ENCODE peak calls at places on chromosomes 5 and 9, in six cellular contexts. I is K562, Z is A549, A is NB4, E is GM12878, L is HepG2. G is an unnamed sample.

GRCh38 chr5:120843390-120843980 is 379.4 kb downstream of the PRR16 start:
- DNase-seq in I (no peak), Z (no peak), A (no peak), E (no peak), L (no peak), G (no peak)

GRCh38 chr9:89999534-90000370 is 394.9 kb downstream of the GADD45G start:
- DNase-seq in I (no peak), Z (peak), A (peak), E (peak), L (peak), G (no peak)

GRCh38 chr5:776862-777711 is 7.4 kb downstream of the ZDHHC11B start:
- DNase-seq in I (peak), Z (no peak), A (no peak), E (no peak), L (no peak), G (no peak)

GRCh38 chr5:96219580-96220281 is 213.3 kb downstream of the PCSK1 start:
- DNase-seq in I (no peak), Z (peak), A (no peak), E (no peak), L (no peak), G (no peak)

GRCh38 chr9:113634597-113635515 is 171.3 kb downstream of the RGS3 start:
- DNase-seq in I (no peak), Z (no peak), A (no peak), E (no peak), L (peak), G (peak)

GRCh38 chr9:105864248-105864898 is 170.0 kb downstream of the TMEM38B start:
- DNase-seq in I (no peak), Z (no peak), A (no peak), E (no peak), L (no peak), G (no peak)

GRCh38 chr9:34659592-34660253 is 2.7 kb downstream of the CCL27 start:
- DNase-seq in I (no peak), Z (no peak), A (peak), E (no peak), L (no peak), G (no peak)

GRCh38 chr9:136665704-136666363 is 3.1 kb downstream of the EGFL7 start:
- DNase-seq in I (peak), Z (no peak), A (no peak), E (no peak), L (no peak), G (no peak)

GRCh38 chr9:110278080-110278707 is 21.9 kb upstream of the TXN start:
- DNase-seq in I (no peak), Z (no peak), A (no peak), E (no peak), L (no peak), G (peak)

GRCh38 chr5:54445691-54446090 is 9.8 kb upstream of the HSPB3 start:
- DNase-seq in I (no peak), Z (no peak), A (no peak), E (no peak), L (no peak), G (no peak)

GRCh38 chr5:54440456-54440893 is 15.0 kb upstream of the HSPB3 start:
- DNase-seq in I (no peak), Z (no peak), A (peak), E (peak), L (no peak), G (no peak)

GRCh38 chr5:54442271-54442670 is 13.2 kb upstream of the HSPB3 start:
- DNase-seq in I (no peak), Z (no peak), A (no peak), E (no peak), L (no peak), G (no peak)

GRCh38 chr5:54446169-54446786 is 9.2 kb upstream of the HSPB3 start:
- DNase-seq in I (no peak), Z (no peak), A (no peak), E (no peak), L (no peak), G (no peak)

GRCh38 chr5:54443264-54443663 is 12.2 kb upstream of the HSPB3 start:
- DNase-seq in I (peak), Z (peak), A (peak), E (no peak), L (peak), G (peak)
- TF ChIP-seq MYC in I (no peak), Z (no peak), A (no peak), E (no peak), L (no peak), G (no peak)

DNA sequence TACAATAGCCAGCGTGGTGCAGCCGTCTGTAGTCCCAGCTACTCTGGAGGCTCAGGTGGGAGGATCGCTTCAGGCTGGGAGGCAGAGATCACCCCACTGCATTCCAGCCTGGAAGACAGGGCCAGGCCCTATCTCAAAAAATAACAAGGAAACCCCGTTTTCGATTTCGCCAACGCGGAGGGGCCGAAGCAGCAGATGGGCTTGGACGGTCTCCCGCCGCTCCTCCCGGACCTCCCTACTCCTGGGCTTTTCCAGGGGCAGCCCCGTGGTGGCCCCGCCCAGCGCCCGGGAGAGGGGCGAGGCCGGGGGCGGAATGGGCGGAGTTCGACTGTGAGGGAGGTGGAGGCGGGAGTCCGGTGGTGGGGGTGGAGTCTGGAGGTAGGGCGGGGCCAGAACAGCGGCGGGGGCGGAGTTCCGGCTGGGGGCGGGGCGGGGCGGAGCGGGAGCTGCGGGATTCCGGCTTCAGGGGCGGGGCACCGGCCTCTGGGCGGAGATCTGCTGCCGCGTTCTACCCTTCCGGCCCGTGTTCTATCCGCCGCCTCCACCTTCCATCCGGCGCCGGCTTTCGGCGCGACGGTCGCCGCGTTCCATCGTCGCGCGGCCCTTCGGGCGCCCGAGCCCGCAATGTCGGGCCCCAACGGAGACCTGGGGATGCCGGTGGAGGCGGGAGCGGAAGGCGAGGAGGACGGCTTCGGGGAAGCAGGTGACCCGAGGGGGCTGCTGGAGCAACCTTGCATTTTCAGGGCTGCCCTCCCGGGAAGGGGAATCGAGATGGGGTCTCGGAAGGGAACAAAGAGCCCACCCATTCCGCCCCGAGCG is at the start of gene BBLN:
- DNase-seq in I (peak), Z (peak), A (peak), E (peak), L (peak), G (peak)
- TF ChIP-seq POLR2A in I (peak), Z (peak), A (peak), E (peak), L (peak), G (peak)

GRCh38 chr9:87601175-87601574 is 103.5 kb downstream of the DAPK1 start:
- DNase-seq in I (no peak), Z (no peak), A (peak), E (no peak), L (peak), G (no peak)

GRCh38 chr9:87601595-87601994 is 103.9 kb downstream of the DAPK1 start:
- DNase-seq in I (no peak), Z (no peak), A (no peak), E (no peak), L (no peak), G (no peak)

GRCh38 chr9:87602933-87603643 is 105.4 kb downstream of the DAPK1 start:
- DNase-seq in I (no peak), Z (no peak), A (no peak), E (no peak), L (no peak), G (no peak)

GRCh38 chr9:87597710-87598200 is 100.1 kb downstream of the DAPK1 start:
- DNase-seq in I (no peak), Z (no peak), A (no peak), E (no peak), L (no peak), G (no peak)

DNA sequence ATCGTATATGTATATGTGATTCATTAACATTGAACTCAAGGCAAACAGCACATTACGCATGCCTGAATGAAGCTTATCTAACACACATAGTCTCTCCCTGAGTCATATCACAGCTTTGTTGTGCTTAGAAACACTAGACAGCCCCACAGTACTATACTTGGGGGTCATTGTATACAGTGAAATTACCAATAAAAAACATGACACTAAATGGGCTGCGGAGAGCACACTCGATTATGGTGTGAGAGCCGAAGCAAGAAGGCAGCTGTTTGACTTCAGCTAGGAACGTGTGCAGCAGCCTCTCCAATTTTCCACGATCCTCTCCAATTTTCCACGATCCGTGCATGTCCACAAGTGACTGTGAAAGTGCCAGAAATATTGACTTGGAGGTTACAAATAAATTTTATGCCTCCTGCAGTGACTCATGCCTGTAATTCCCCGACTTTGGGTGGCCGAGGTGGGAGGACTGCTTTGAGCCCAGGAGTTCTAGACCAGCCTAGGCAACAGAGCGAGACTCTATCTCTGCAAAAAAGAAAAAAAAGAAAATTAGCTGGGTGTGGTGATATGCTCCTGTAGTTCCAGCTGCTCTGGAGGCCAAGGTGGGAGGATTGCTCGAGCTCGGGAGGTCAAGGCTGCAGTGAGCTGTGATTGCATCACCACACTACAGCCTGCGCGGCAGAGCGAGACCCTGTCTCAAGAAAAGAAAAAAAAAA is 102.4 kb downstream of the DAPK1 start:
- DNase-seq in I (no peak), Z (peak), A (no peak), E (no peak), L (peak), G (peak)
- H3K4me3 ChIP-seq in I (no peak), Z (peak), A (no peak), E (no peak), L (no peak), G (no peak)

GRCh38 chr5:78649816-78650561 is 1.4 kb upstream of the LHFPL2 start:
- DNase-seq in I (no peak), Z (no peak), A (no peak), E (no peak), L (peak), G (no peak)

GRCh38 chr5:78649220-78649700 is 688 bp upstream of the LHFPL2 start:
- DNase-seq in I (no peak), Z (peak), A (no peak), E (no peak), L (peak), G (peak)

GRCh38 chr5:78648359-78649219 is at the start of gene LHFPL2:
- DNase-seq in I (peak), Z (peak), A (peak), E (no peak), L (no peak), G (peak)

GRCh38 chr5:78647838-78648358 is 674 bp downstream of the LHFPL2 start:
- DNase-seq in I (no peak), Z (peak), A (no peak), E (no peak), L (no peak), G (peak)

DNA sequence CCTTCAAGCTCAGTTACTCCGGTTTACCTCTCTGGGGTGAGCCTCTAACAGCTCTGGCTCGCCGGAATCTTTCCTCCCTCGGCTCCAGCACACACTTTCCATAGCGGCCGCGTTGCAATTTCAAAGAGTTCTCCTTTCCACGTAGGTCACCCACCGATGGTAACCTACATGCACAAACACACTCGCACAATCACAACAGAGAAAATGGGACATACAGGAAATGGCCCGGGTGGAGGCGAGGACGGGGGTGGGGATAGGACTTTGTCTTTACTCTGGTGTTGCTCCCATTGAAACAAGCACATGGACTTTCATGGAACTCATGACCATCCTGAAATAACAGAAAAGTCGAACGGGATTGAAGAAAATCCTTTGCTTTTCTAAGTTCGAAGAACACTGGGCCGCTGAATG is 1.2 kb downstream of the LHFPL2 start:
- DNase-seq in I (no peak), Z (peak), A (peak), E (no peak), L (peak), G (peak)
- TF ChIP-seq MYC in I (no peak), Z (no peak), A (no peak), E (no peak), L (peak), G (no peak)

GRCh38 chr5:150758534-150759333 is at the start of gene DCTN4:
- DNase-seq in I (peak), Z (peak), A (peak), E (peak), L (peak), G (peak)
- TF ChIP-seq POLR2A in I (peak), Z (peak), A (peak), E (peak), L (peak), G (peak)

GRCh38 chr9:128521955-128522354 is 17.4 kb downstream of the GLE1 start:
- DNase-seq in I (no peak), Z (no peak), A (no peak), E (no peak), L (no peak), G (no peak)
- H3K4me3 ChIP-seq in I (no peak), Z (no peak), A (no peak), E (no peak), L (no peak), G (no peak)

DNA sequence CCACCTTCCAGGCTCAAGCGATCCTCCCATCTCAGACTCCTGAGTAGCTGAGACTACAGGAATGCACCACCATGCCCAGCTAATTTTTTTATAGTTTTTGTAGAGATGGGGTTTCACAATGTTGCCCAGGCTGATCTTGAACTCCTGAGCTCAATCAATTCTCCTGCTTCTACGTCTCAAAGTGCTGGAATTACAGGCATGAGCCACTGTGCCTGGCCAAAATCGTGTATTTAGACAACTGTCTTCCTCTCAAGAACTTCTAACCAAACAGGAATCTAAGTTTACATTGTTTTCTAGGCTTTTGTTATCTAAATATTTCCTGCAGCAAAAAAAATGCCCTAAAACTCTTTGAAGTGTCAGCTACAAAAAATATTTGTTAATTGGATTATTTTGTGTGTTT is 78.8 kb downstream of the NLN start:
- DNase-seq in I (no peak), Z (no peak), A (no peak), E (no peak), L (no peak), G (no peak)
- TF ChIP-seq MYC in I (no peak), Z (no peak), A (no peak), E (no peak), L (no peak), G (no peak)